ENCODE peak calls at places on chromosome 15, in nine cellular contexts. One of them, this sample, is unnamed.

GRCh38 chr15:27797765-27798164 is 301.4 kb downstream of the OCA2 start:
- DNase-seq in left lung: no peak
- DNase-seq in neural progenitor cell: no peak
- DNase-seq in AG10803: no peak
- DNase-seq in GM12865: no peak
- DNase-seq in lower lobe of right lung: no peak
- DNase-seq in cardiac muscle cell: no peak
- DNase-seq in astrocyte: no peak
- DNase-seq in breast epithelium: no peak
- DNase-seq in this sample: no peak

GRCh38 chr15:51613988-51614387 is 8.6 kb downstream of the DMXL2 start:
- DNase-seq in cardiac muscle cell: no peak
- DNase-seq in lower lobe of right lung: no peak
- DNase-seq in GM12865: no peak
- DNase-seq in AG10803: no peak
- DNase-seq in left lung: no peak
- DNase-seq in neural progenitor cell: no peak
- DNase-seq in astrocyte: no peak
- DNase-seq in breast epithelium: no peak
- DNase-seq in this sample: no peak

GRCh38 chr15:84601555-84601838 is 688 bp downstream of the ZSCAN2 start:
- DNase-seq in left lung: no peak
- DNase-seq in breast epithelium: no peak
- DNase-seq in astrocyte: no peak
- DNase-seq in lower lobe of right lung: no peak
- DNase-seq in AG10803: no peak
- DNase-seq in GM12865: no peak
- DNase-seq in cardiac muscle cell: no peak
- DNase-seq in neural progenitor cell: no peak
- DNase-seq in this sample: no peak

GRCh38 chr15:96338772-96339661 is 8.5 kb downstream of the NR2F2 start:
- DNase-seq in GM12865: no peak
- DNase-seq in AG10803: no peak
- DNase-seq in neural progenitor cell: peak
- DNase-seq in left lung: no peak
- DNase-seq in breast epithelium: no peak
- DNase-seq in astrocyte: no peak
- DNase-seq in cardiac muscle cell: no peak
- DNase-seq in lower lobe of right lung: no peak
- DNase-seq in this sample: peak

GRCh38 chr15:36577082-36577481 is 2.3 kb upstream of the CDIN1 start:
- DNase-seq in neural progenitor cell: no peak
- DNase-seq in breast epithelium: no peak
- DNase-seq in astrocyte: no peak
- DNase-seq in left lung: no peak
- DNase-seq in cardiac muscle cell: peak
- DNase-seq in GM12865: no peak
- DNase-seq in AG10803: no peak
- DNase-seq in lower lobe of right lung: no peak
- DNase-seq in this sample: no peak

GRCh38 chr15:29952245-29952644 is 130.0 kb upstream of the TJP1 start:
- DNase-seq in lower lobe of right lung: no peak
- DNase-seq in breast epithelium: no peak
- DNase-seq in astrocyte: no peak
- DNase-seq in neural progenitor cell: peak
- DNase-seq in AG10803: no peak
- DNase-seq in left lung: no peak
- DNase-seq in GM12865: no peak
- DNase-seq in cardiac muscle cell: no peak
- DNase-seq in this sample: no peak

GRCh38 chr15:89806565-89807550 is 7.8 kb downstream of the ANPEP start:
- DNase-seq in GM12865: no peak
- DNase-seq in cardiac muscle cell: no peak
- DNase-seq in breast epithelium: no peak
- DNase-seq in neural progenitor cell: peak
- DNase-seq in AG10803: no peak
- DNase-seq in lower lobe of right lung: peak
- DNase-seq in astrocyte: no peak
- DNase-seq in left lung: no peak
- DNase-seq in this sample: no peak

GRCh38 chr15:31399544-31400171 is 73.0 kb downstream of the KLF13 start:
- DNase-seq in neural progenitor cell: no peak
- DNase-seq in AG10803: no peak
- DNase-seq in cardiac muscle cell: no peak
- DNase-seq in GM12865: peak
- DNase-seq in lower lobe of right lung: no peak
- DNase-seq in left lung: no peak
- DNase-seq in breast epithelium: no peak
- DNase-seq in astrocyte: no peak
- DNase-seq in this sample: no peak

GRCh38 chr15:67840747-67841634 is 1.1 kb upstream of the RNU6-1 start:
- DNase-seq in left lung: no peak
- DNase-seq in cardiac muscle cell: peak
- DNase-seq in GM12865: peak
- DNase-seq in neural progenitor cell: peak
- DNase-seq in astrocyte: peak
- DNase-seq in AG10803: peak
- DNase-seq in lower lobe of right lung: no peak
- DNase-seq in breast epithelium: no peak
- DNase-seq in this sample: peak

GRCh38 chr15:42687740-42688139 is 49.2 kb downstream of the CDAN1 start:
- DNase-seq in cardiac muscle cell: no peak
- DNase-seq in breast epithelium: no peak
- DNase-seq in neural progenitor cell: no peak
- DNase-seq in left lung: no peak
- DNase-seq in GM12865: no peak
- DNase-seq in AG10803: no peak
- DNase-seq in lower lobe of right lung: no peak
- DNase-seq in astrocyte: no peak
- DNase-seq in this sample: no peak
- H3K4me3 ChIP-seq in cardiac muscle cell: no peak
- H3K4me3 ChIP-seq in breast epithelium: no peak
- H3K4me3 ChIP-seq in neural progenitor cell: no peak
- H3K4me3 ChIP-seq in left lung: no peak
- H3K4me3 ChIP-seq in GM12865: no peak
- H3K4me3 ChIP-seq in AG10803: no peak
- H3K4me3 ChIP-seq in lower lobe of right lung: no peak
- H3K4me3 ChIP-seq in astrocyte: no peak
- H3K4me3 ChIP-seq in this sample: no peak

GRCh38 chr15:79030470-79030869 is 60.1 kb downstream of the RASGRF1 start:
- DNase-seq in left lung: no peak
- DNase-seq in astrocyte: no peak
- DNase-seq in AG10803: no peak
- DNase-seq in cardiac muscle cell: no peak
- DNase-seq in breast epithelium: no peak
- DNase-seq in lower lobe of right lung: no peak
- DNase-seq in GM12865: no peak
- DNase-seq in neural progenitor cell: no peak
- DNase-seq in this sample: no peak
- TF ChIP-seq CTCF in left lung: no peak
- TF ChIP-seq CTCF in astrocyte: no peak
- TF ChIP-seq CTCF in AG10803: no peak
- TF ChIP-seq CTCF in cardiac muscle cell: peak
- TF ChIP-seq CTCF in breast epithelium: no peak
- TF ChIP-seq CTCF in lower lobe of right lung: no peak
- TF ChIP-seq CTCF in GM12865: no peak
- TF ChIP-seq CTCF in neural progenitor cell: peak
- TF ChIP-seq CTCF in this sample: no peak

GRCh38 chr15:40982855-40983254 is 29.6 kb downstream of the CHAC1 start:
- DNase-seq in cardiac muscle cell: no peak
- DNase-seq in breast epithelium: no peak
- DNase-seq in neural progenitor cell: no peak
- DNase-seq in astrocyte: peak
- DNase-seq in lower lobe of right lung: no peak
- DNase-seq in left lung: no peak
- DNase-seq in AG10803: peak
- DNase-seq in GM12865: no peak
- DNase-seq in this sample: peak
- H3K4me3 ChIP-seq in cardiac muscle cell: no peak
- H3K4me3 ChIP-seq in breast epithelium: no peak
- H3K4me3 ChIP-seq in neural progenitor cell: no peak
- H3K4me3 ChIP-seq in astrocyte: peak
- H3K4me3 ChIP-seq in lower lobe of right lung: no peak
- H3K4me3 ChIP-seq in left lung: no peak
- H3K4me3 ChIP-seq in AG10803: no peak
- H3K4me3 ChIP-seq in GM12865: no peak
- H3K4me3 ChIP-seq in this sample: no peak

GRCh38 chr15:71571641-71572040 is 238.7 kb upstream of the NR2E3 start:
- DNase-seq in astrocyte: no peak
- DNase-seq in cardiac muscle cell: no peak
- DNase-seq in AG10803: no peak
- DNase-seq in neural progenitor cell: no peak
- DNase-seq in GM12865: no peak
- DNase-seq in left lung: no peak
- DNase-seq in breast epithelium: no peak
- DNase-seq in lower lobe of right lung: no peak
- DNase-seq in this sample: no peak

GRCh38 chr15:71577071-71577470 is 233.3 kb upstream of the NR2E3 start:
- DNase-seq in breast epithelium: no peak
- DNase-seq in cardiac muscle cell: no peak
- DNase-seq in lower lobe of right lung: no peak
- DNase-seq in GM12865: no peak
- DNase-seq in neural progenitor cell: no peak
- DNase-seq in AG10803: no peak
- DNase-seq in astrocyte: no peak
- DNase-seq in left lung: no peak
- DNase-seq in this sample: no peak

GRCh38 chr15:71572452-71573053 is 237.8 kb upstream of the NR2E3 start:
- DNase-seq in breast epithelium: peak
- DNase-seq in neural progenitor cell: peak
- DNase-seq in left lung: no peak
- DNase-seq in astrocyte: peak
- DNase-seq in cardiac muscle cell: no peak
- DNase-seq in GM12865: no peak
- DNase-seq in AG10803: no peak
- DNase-seq in lower lobe of right lung: peak
- DNase-seq in this sample: peak

GRCh38 chr15:71573599-71573998 is 236.8 kb upstream of the NR2E3 start:
- DNase-seq in astrocyte: no peak
- DNase-seq in cardiac muscle cell: no peak
- DNase-seq in AG10803: no peak
- DNase-seq in breast epithelium: no peak
- DNase-seq in neural progenitor cell: no peak
- DNase-seq in GM12865: no peak
- DNase-seq in left lung: no peak
- DNase-seq in lower lobe of right lung: no peak
- DNase-seq in this sample: no peak

GRCh38 chr15:71575474-71576045 is 234.8 kb upstream of the NR2E3 start:
- DNase-seq in neural progenitor cell: no peak
- DNase-seq in left lung: no peak
- DNase-seq in GM12865: peak
- DNase-seq in breast epithelium: no peak
- DNase-seq in cardiac muscle cell: no peak
- DNase-seq in astrocyte: no peak
- DNase-seq in AG10803: peak
- DNase-seq in lower lobe of right lung: no peak
- DNase-seq in this sample: peak
- TF ChIP-seq CTCF in neural progenitor cell: peak
- TF ChIP-seq CTCF in left lung: no peak
- TF ChIP-seq CTCF in GM12865: peak
- TF ChIP-seq CTCF in breast epithelium: peak
- TF ChIP-seq CTCF in cardiac muscle cell: peak
- TF ChIP-seq CTCF in astrocyte: peak
- TF ChIP-seq CTCF in AG10803: peak
- TF ChIP-seq CTCF in lower lobe of right lung: peak
- TF ChIP-seq CTCF in this sample: peak

DNA sequence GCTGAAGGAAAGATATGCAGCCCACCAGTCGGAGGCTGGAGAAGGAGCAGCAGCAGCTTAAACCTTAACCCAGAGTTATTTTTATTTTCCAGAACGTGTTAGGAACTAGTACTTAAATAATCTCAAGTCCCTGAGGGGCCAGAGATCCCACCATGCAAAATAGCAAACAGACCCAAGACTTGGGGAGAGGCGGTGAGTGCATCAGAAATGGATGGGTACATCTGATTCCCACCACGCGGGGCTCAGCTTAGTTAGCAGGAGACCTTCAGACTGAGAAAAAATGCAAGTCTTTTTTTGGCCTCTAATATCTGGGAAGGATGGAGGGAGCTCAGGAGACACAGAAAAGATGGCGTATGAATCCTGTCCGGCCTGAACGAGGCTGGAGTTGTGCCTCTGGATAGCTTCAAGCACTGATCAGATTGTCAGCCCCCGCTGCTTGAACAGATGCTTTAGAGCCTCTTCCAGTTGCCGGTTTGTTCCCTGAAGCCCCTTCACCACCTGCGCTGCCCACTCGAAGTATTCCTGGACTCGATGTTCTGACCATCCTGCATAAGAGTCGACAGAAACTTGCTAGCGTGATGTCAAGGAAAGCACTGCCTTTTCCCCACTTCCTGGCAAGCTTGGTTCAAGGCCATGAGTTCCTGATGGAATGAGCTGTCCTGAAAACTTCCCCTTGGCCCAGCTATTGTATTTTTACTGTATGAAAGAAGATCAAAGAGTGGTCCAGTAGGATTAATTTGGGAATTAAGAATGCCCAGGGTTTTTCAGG is 1.3 kb downstream of the HDDC3 start:
- DNase-seq in left lung: no peak
- DNase-seq in AG10803: peak
- DNase-seq in GM12865: peak
- DNase-seq in astrocyte: no peak
- DNase-seq in cardiac muscle cell: no peak
- DNase-seq in breast epithelium: no peak
- DNase-seq in neural progenitor cell: no peak
- DNase-seq in lower lobe of right lung: no peak
- DNase-seq in this sample: no peak
- H3K4me3 ChIP-seq in left lung: no peak
- H3K4me3 ChIP-seq in AG10803: peak
- H3K4me3 ChIP-seq in GM12865: peak
- H3K4me3 ChIP-seq in astrocyte: peak
- H3K4me3 ChIP-seq in cardiac muscle cell: no peak
- H3K4me3 ChIP-seq in breast epithelium: peak
- H3K4me3 ChIP-seq in neural progenitor cell: no peak
- H3K4me3 ChIP-seq in lower lobe of right lung: peak
- H3K4me3 ChIP-seq in this sample: no peak